ENCODE peak calls at places on chromosome 21, in seven cellular contexts. S, D, U, G, J, E and X are unnamed samples.

GRCh38 chr21:15062566-15062965 is 2.2 kb downstream of the NRIP1 start:
- DNase-seq in U (no peak), S (no peak), G (no peak), D (no peak), E (no peak), J (no peak), X (no peak)

GRCh38 chr21:15908187-15908586 is 178.4 kb downstream of the USP25 start:
- DNase-seq in G (no peak), D (no peak), E (peak; percentile 26), J (no peak), U (no peak), S (no peak), X (no peak)

GRCh38 chr21:44487831-44488230 is 32.5 kb downstream of the LRRC3 start:
- DNase-seq in D (no peak), J (no peak), U (peak; percentile 58), G (no peak), S (peak; percentile 87), E (peak; percentile 24), X (no peak)

GRCh38 chr21:38843379-38843778 is 37.6 kb downstream of the ETS2 start:
- DNase-seq in E (no peak), U (no peak), D (no peak), S (no peak), G (no peak), J (no peak), X (no peak)

GRCh38 chr21:27831821-27832569 is 865.1 kb upstream of the ADAMTS5 start:
- DNase-seq in U (no peak), G (no peak), J (no peak), E (no peak), D (no peak), S (no peak), X (no peak)

GRCh38 chr21:44658913-44659595 is 1.3 kb downstream of the KRTAP12-3 start:
- DNase-seq in D (no peak), J (no peak), U (no peak), E (no peak), S (peak; percentile 53), G (no peak), X (no peak)

GRCh38 chr21:32682696-32683474 is 44.9 kb downstream of the SYNJ1 start:
- DNase-seq in S (no peak), J (no peak), G (no peak), U (no peak), D (no peak), E (no peak), X (no peak)

GRCh38 chr21:15731243-15731613 is 1.4 kb downstream of the USP25 start:
- DNase-seq in U (no peak), E (peak; percentile 13), S (no peak), J (no peak), G (no peak), D (no peak), X (no peak)

GRCh38 chr21:35375115-35375514 is 326.0 kb upstream of the RUNX1 start:
- DNase-seq in G (no peak), S (no peak), U (no peak), J (no peak), D (no peak), E (peak; percentile 82), X (peak; percentile 17)

GRCh38 chr21:41568606-41569385 is 60.8 kb upstream of the TMPRSS2 start:
- DNase-seq in D (no peak), E (no peak), U (no peak), J (no peak), G (no peak), S (no peak), X (no peak)

GRCh38 chr21:41643246-41643966 is 123.4 kb downstream of the RIPK4 start:
- DNase-seq in J (no peak), D (no peak), S (no peak), G (no peak), U (no peak), E (no peak), X (no peak)

GRCh38 chr21:22342855-22343254 is 1344.6 kb downstream of the NCAM2 start:
- DNase-seq in G (no peak), U (no peak), D (no peak), J (no peak), E (peak; percentile 27), S (no peak), X (no peak)

GRCh38 chr21:24995206-24995605 is 612.1 kb downstream of the MRPL39 start:
- DNase-seq in J (no peak), S (no peak), E (no peak), D (no peak), U (no peak), G (no peak), X (no peak)